ENCODE peak calls at places on chromosomes 6 and 20, in ten cellular contexts. K is GM03348; L is immature natural killer cell; F is CD8-positive, alpha-beta memory T cell; J is brain microvascular endothelial cell; Z is effector CD4-positive, alpha-beta T cell; B is transverse colon; S is A673; V is effector memory CD4-positive, alpha-beta T cell; I is globus pallidus. Y is an unnamed sample.
A peak's percentile ranks its signal among the peaks of the same experiment; 100 is the strongest.

GRCh38 chr20:23011008-23011721 is 23.9 kb upstream of the SSTR4 start:
- DNase-seq in Z (no peak), J (no peak), V (no peak), F (no peak), K (no peak), B (no peak), L (no peak), I (no peak), S (no peak), Y (peak; percentile 92)

GRCh38 chr6:140344149-140344913 is 969.9 kb upstream of the CITED2 start:
- DNase-seq in L (no peak), V (no peak), J (peak; percentile 5), S (no peak), B (no peak), I (no peak), F (no peak), K (peak; percentile 48), Z (no peak), Y (no peak)

GRCh38 chr6:161745594-161745993 is 471.7 kb upstream of the AGPAT4 start:
- DNase-seq in B (no peak), S (no peak), V (no peak), Z (no peak), K (no peak), I (no peak), J (no peak), F (no peak), L (no peak), Y (peak; percentile 31)

GRCh38 chr6:138662474-138662873 is 111.1 kb upstream of the CCDC28A start:
- DNase-seq in V (no peak), B (no peak), I (no peak), F (no peak), K (no peak), S (no peak), Z (no peak), J (no peak), L (no peak), Y (no peak)

GRCh38 chr6:152642578-152643375 is 5.6 kb upstream of the SYNE1 start:
- DNase-seq in F (peak; percentile 44), B (no peak), V (no peak), S (peak; percentile 66), I (peak; percentile 31), L (peak; percentile 62), K (peak; percentile 40), J (peak; percentile 53), Z (no peak), Y (peak; percentile 74)

GRCh38 chr6:30396833-30397479 is 52.0 kb downstream of the RPP21 start:
- DNase-seq in I (peak; percentile 44), B (peak; percentile 83), J (peak; percentile 58), S (peak; percentile 81), K (peak; percentile 93), L (peak; percentile 73), V (peak; percentile 77), Z (peak; percentile 80), F (peak; percentile 69), Y (peak; percentile 93)

GRCh38 chr20:1757606-1758507 is 100.3 kb upstream of the SIRPG start:
- DNase-seq in F (no peak), B (no peak), I (peak; percentile 37), K (no peak), S (peak; percentile 26), J (no peak), L (no peak), Z (no peak), V (no peak), Y (no peak)

GRCh38 chr6:39029156-39030011 is 19.2 kb upstream of the GLP1R start:
- DNase-seq in V (no peak), F (no peak), K (peak; percentile 59), Z (peak; percentile 16), I (no peak), J (peak; percentile 3), S (peak; percentile 35), L (peak; percentile 26), B (peak; percentile 31), Y (peak; percentile 74)

GRCh38 chr6:167005350-167006159 is 6.4 kb downstream of the CEP43 start:
- DNase-seq in Z (no peak), I (no peak), V (no peak), B (peak; percentile 15), L (no peak), S (peak; percentile 54), F (no peak), K (no peak), J (no peak), Y (peak; percentile 33)

GRCh38 chr6:35280903-35281302 is 16.7 kb upstream of the DEF6 start:
- DNase-seq in V (no peak), I (no peak), B (no peak), K (no peak), S (no peak), F (no peak), L (no peak), Z (no peak), J (no peak), Y (no peak)

GRCh38 chr6:46996860-46997641 is 45.1 kb downstream of the ADGRF1 start:
- DNase-seq in B (peak; percentile 28), L (no peak), Z (no peak), F (no peak), I (no peak), V (no peak), S (no peak), K (no peak), J (no peak), Y (no peak)

GRCh38 chr6:95133578-95133977 is 443.8 kb upstream of the MANEA start:
- DNase-seq in K (no peak), I (no peak), Z (no peak), J (no peak), L (no peak), V (no peak), B (no peak), F (no peak), S (peak; percentile 36), Y (peak; percentile 40)

GRCh38 chr6:157593596-157593995 is 212.6 kb downstream of the ZDHHC14 start:
- DNase-seq in L (no peak), S (no peak), B (no peak), K (no peak), V (no peak), J (no peak), F (no peak), Z (no peak), I (no peak), Y (no peak)

GRCh38 chr6:36443498-36443844 is 671 bp downstream of the KCTD20 start:
- DNase-seq in F (no peak), L (no peak), K (no peak), B (no peak), V (no peak), Z (no peak), I (no peak), S (no peak), J (no peak), Y (no peak)

GRCh38 chr6:154410619-154411044 is 54.0 kb upstream of the IPCEF1 start:
- DNase-seq in Z (no peak), J (peak; percentile 94), V (no peak), L (no peak), I (peak; percentile 68), B (peak; percentile 28), K (peak; percentile 88), S (peak; percentile 88), F (no peak), Y (no peak)

GRCh38 chr20:59873409-59873808 is 60.0 kb downstream of the SYCP2 start:
- DNase-seq in I (no peak), V (no peak), L (no peak), Z (no peak), S (no peak), B (no peak), K (no peak), J (no peak), F (no peak), Y (no peak)

GRCh38 chr20:61053487-61054277 is 198.4 kb upstream of the CDH4 start:
- DNase-seq in V (no peak), B (no peak), K (no peak), S (no peak), I (no peak), Z (no peak), J (no peak), L (no peak), F (no peak), Y (no peak)